ENCODE peak calls at places on chromosome 18, in nine cellular contexts. C is astrocyte of the spinal cord, A is GM23248, I is endothelial cell of umbilical vein, T is T-helper 2 cell, M is GM10248, V is cerebellar cortex, U is NCI-H1694, X is SK-MEL-5. L is an unnamed sample.

GRCh38 chr18:2981212-2981728 is 31.7 kb downstream of the LPIN2 start:
- DNase-seq in V (no peak), T (no peak), X (peak), A (peak), I (peak), M (no peak), U (no peak), C (peak), L (no peak)

GRCh38 chr18:484749-485464 is 15.6 kb downstream of the COLEC12 start:
- DNase-seq in X (no peak), M (no peak), U (no peak), I (no peak), C (no peak), T (no peak), A (no peak), V (no peak), L (no peak)

GRCh38 chr18:26454616-26455015 is 93.7 kb downstream of the KCTD1 start:
- DNase-seq in A (no peak), M (no peak), X (no peak), V (no peak), I (no peak), C (no peak), T (no peak), U (no peak), L (no peak)

GRCh38 chr18:21526463-21526862 is 74.0 kb downstream of the ESCO1 start:
- DNase-seq in A (no peak), V (no peak), U (no peak), M (no peak), C (no peak), T (no peak), X (no peak), I (no peak), L (no peak)

GRCh38 chr18:28236487-28236886 is 59.6 kb upstream of the CDH2 start:
- DNase-seq in U (no peak), A (no peak), I (no peak), M (no peak), X (no peak), T (no peak), C (no peak), V (no peak), L (no peak)

GRCh38 chr18:38940863-38941531 is 1375.4 kb upstream of the CELF4 start:
- DNase-seq in I (peak), U (no peak), V (no peak), M (peak), X (peak), C (peak), T (peak), A (peak), L (no peak)

GRCh38 chr18:47397671-47398319 is 146.3 kb upstream of the SKOR2 start:
- DNase-seq in X (peak), U (no peak), C (no peak), A (no peak), M (peak), T (no peak), I (no peak), V (no peak), L (no peak)

GRCh38 chr18:54238181-54238936 is 13.9 kb upstream of the MBD2 start:
- DNase-seq in I (peak), V (no peak), X (no peak), A (no peak), M (no peak), C (no peak), U (no peak), T (no peak), L (no peak)

GRCh38 chr18:62447652-62448051 is 75.2 kb upstream of the ZCCHC2 start:
- DNase-seq in T (no peak), A (no peak), C (no peak), I (no peak), M (no peak), V (no peak), X (no peak), U (no peak), L (peak)

GRCh38 chr18:22822024-22822423 is 111.1 kb upstream of the RBBP8 start:
- DNase-seq in X (peak), A (peak), T (no peak), V (no peak), U (no peak), C (peak), M (no peak), I (peak), L (no peak)

GRCh38 chr18:73352546-73352945 is 484.8 kb upstream of the NETO1 start:
- DNase-seq in U (no peak), X (no peak), C (peak), I (no peak), M (no peak), V (no peak), T (no peak), A (peak), L (no peak)

GRCh38 chr18:46732801-46733200 is 24.1 kb downstream of the ST8SIA5 start:
- DNase-seq in C (no peak), I (no peak), U (no peak), M (no peak), T (no peak), A (no peak), V (no peak), X (no peak), L (peak)

GRCh38 chr18:51006061-51006818 is 23.8 kb upstream of the SMAD4 start:
- DNase-seq in T (no peak), X (no peak), A (no peak), C (no peak), V (no peak), U (no peak), I (no peak), M (no peak), L (no peak)

GRCh38 chr18:55404136-55404810 is 183.7 kb downstream of the TCF4 start:
- DNase-seq in X (no peak), M (no peak), A (no peak), T (no peak), U (no peak), C (no peak), V (peak), I (no peak), L (no peak)

GRCh38 chr18:13292736-13293135 is 74.2 kb downstream of the LDLRAD4 start:
- DNase-seq in V (no peak), C (no peak), X (no peak), T (no peak), I (no peak), A (no peak), M (no peak), U (no peak), L (no peak)

GRCh38 chr18:3250237-3251107 is 2.9 kb downstream of the MYL12A start:
- DNase-seq in M (no peak), I (peak), V (no peak), C (peak), T (no peak), A (peak), X (no peak), U (no peak), L (no peak)

GRCh38 chr18:38038242-38038641 is 472.6 kb upstream of the CELF4 start:
- DNase-seq in I (no peak), A (no peak), V (no peak), T (no peak), X (no peak), U (no peak), M (no peak), C (no peak), L (no peak)

GRCh38 chr18:5983479-5983878 is 88.2 kb upstream of the TMEM200C start:
- DNase-seq in C (no peak), M (no peak), I (no peak), V (no peak), T (no peak), X (no peak), A (no peak), U (no peak), L (no peak)

GRCh38 chr18:79898952-79899608 is 52.4 kb downstream of the SLC66A2 start:
- DNase-seq in C (no peak), X (no peak), U (no peak), I (no peak), A (no peak), V (no peak), M (no peak), T (no peak), L (peak)

L was measured in osteocyte.